ENCODE peak calls at places on chromosome 5, in five cellular contexts. L, A, B, O and V are unnamed samples.
A peak's percentile ranks its signal among the peaks of the same experiment; 100 is the strongest.

GRCh38 chr5:133457439-133457838 is 154.9 kb downstream of the FSTL4 start:
- DNase-seq in L (no peak), A (peak; percentile 3), B (no peak), O (no peak), V (no peak)

GRCh38 chr5:83006683-83007283 is 70.4 kb downstream of the TMEM167A start:
- DNase-seq in L (no peak), A (no peak), B (no peak), O (no peak), V (no peak)

GRCh38 chr5:34526682-34527305 is 129.3 kb upstream of the RAI14 start:
- DNase-seq in L (no peak), A (no peak), B (no peak), O (no peak), V (peak; percentile 31)

GRCh38 chr5:56053363-56053762 is 58.6 kb upstream of the IL6ST start:
- DNase-seq in L (no peak), A (no peak), B (no peak), O (no peak), V (no peak)

GRCh38 chr5:126054593-126055347 is 368.4 kb upstream of the GRAMD2B start:
- DNase-seq in L (no peak), A (no peak), B (no peak), O (no peak), V (no peak)

GRCh38 chr5:38450627-38451371 is 105.6 kb downstream of the LIFR start:
- DNase-seq in L (no peak), A (peak; percentile 80), B (no peak), O (no peak), V (peak; percentile 78)

GRCh38 chr5:115384587-115385375 is 88.3 kb upstream of the CCDC112 start:
- DNase-seq in L (no peak), A (no peak), B (no peak), O (no peak), V (no peak)

GRCh38 chr5:146947181-146947941 is 68.8 kb upstream of the PPP2R2B start:
- DNase-seq in L (no peak), A (peak; percentile 38), B (peak; percentile 27), O (no peak), V (no peak)

GRCh38 chr5:33343661-33344327 is 97.0 kb upstream of the TARS1 start:
- DNase-seq in L (no peak), A (peak; percentile 91), B (peak; percentile 3), O (no peak), V (peak; percentile 91)

GRCh38 chr5:15501057-15501791 is 1.2 kb downstream of the FBXL7 start:
- DNase-seq in L (no peak), A (peak; percentile 72), B (peak; percentile 41), O (peak; percentile 51), V (peak; percentile 85)

GRCh38 chr5:138287252-138287651 is 12.8 kb upstream of the GFRA3 start:
- DNase-seq in L (no peak), A (no peak), B (no peak), O (no peak), V (no peak)

GRCh38 chr5:149474198-149474597 is 77.0 kb downstream of the CSNK1A1 start:
- DNase-seq in L (peak; percentile 66), A (peak; percentile 40), B (no peak), O (no peak), V (no peak)

GRCh38 chr5:88952344-88952743 is 69.4 kb upstream of the MEF2C start:
- DNase-seq in L (no peak), A (peak; percentile 30), B (no peak), O (no peak), V (no peak)

GRCh38 chr5:168227973-168228615 is 63.4 kb upstream of the WWC1 start:
- DNase-seq in L (no peak), A (peak; percentile 38), B (no peak), O (no peak), V (peak; percentile 61)

GRCh38 chr5:150645070-150645700 is 4.7 kb downstream of the SYNPO start:
- DNase-seq in L (no peak), A (peak; percentile 93), B (no peak), O (peak; percentile 82), V (peak; percentile 96)

GRCh38 chr5:178078197-178078995 is 34.9 kb upstream of the N4BP3 start:
- DNase-seq in L (no peak), A (peak; percentile 87), B (no peak), O (no peak), V (peak; percentile 92)

DNA sequence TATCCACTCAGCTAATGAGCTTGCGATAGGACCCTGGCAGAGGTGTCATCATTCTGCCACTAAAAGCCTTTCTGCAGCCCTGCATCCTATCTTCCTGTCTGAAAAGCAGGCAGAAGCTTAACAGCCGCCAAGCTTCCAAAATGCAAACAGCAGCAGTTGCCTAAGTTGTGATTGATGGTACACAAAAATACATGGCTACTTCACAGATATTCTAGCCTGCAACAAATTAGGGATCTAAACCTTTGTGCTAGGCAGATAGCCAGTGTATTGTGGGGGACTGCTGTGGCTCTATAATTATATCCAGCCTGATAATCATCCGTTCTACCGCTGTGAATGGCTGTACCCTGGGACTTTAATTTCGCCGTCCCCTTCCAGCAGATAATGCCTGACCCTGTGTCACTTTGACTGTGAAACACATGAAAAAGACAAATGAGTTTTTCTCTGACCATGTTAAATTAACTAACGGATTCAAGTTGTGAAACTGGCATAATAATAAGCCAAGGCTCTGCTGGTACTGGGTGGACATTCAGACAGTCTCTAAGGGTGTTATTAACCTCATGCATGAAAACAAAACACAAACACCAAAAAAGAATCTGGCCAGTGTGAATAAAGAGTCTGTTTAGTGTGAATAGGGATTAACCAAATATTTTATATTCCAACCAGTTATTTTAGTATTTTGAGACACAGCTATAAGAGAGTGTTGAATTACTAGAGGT is 45.9 kb downstream of the SEMA6A start:
- DNase-seq in L (no peak), A (no peak), B (no peak), O (no peak), V (no peak)
- H3K4me3 ChIP-seq in L (no peak overlapping the region), A (no peak overlapping the region), B (no peak overlapping the region), O (no peak overlapping the region), V (no peak overlapping the region)

GRCh38 chr5:140106805-140107311 is 7.1 kb upstream of the PURA start:
- DNase-seq in L (no peak), A (no peak), B (no peak), O (no peak), V (no peak)

GRCh38 chr5:140109050-140109817 is 4.7 kb upstream of the PURA start:
- DNase-seq in L (no peak), A (peak; percentile 62), B (no peak), O (no peak), V (peak; percentile 50)

GRCh38 chr5:140106101-140106500 is 7.8 kb upstream of the PURA start:
- DNase-seq in L (no peak), A (no peak), B (no peak), O (no peak), V (no peak)

GRCh38 chr5:140108093-140109049 is 5.5 kb upstream of the PURA start:
- DNase-seq in L (peak; percentile 75), A (no peak), B (no peak), O (peak; percentile 21), V (no peak)

DNA sequence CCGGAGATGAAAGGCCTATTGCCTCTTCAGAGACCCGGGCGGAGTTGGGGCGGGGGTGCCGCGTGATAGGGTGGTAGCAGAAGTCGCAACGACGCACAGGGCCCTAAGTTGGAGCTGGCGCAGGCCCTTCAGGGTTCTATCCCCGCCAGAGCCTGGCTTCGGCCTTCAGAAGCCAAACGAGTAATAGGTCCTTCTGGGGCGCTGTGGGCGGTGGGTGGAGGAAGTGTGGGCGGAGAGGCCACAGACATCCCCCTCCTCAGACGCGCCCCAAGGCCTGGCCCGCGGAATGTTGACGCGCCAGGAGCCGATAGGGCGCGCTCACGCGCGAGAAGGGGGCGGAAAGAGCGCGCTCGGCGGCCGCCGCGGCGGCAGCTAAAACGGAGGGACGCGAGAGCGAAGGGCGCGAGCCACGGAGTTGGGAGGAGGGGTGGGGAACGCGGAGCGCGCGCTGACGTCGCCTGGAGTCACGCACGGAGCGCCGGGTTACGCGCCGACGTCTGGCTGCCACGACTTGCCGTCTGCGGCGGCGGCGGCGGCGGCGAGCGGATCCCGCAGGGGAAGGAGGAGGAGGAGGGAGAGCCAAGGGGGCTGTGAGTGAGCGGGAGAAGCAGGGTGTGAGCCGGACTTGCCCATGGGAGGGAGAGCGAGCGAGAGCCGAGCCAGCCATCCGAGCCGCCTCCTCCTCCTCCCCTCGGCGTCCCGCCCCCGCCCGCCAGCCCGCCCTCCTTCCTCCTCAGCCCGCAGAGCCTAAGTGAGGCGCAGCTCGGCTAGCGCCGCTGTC is 6.4 kb upstream of the PURA start:
- DNase-seq in L (peak; percentile 98), A (peak; percentile 92), B (peak; percentile 95), O (peak; percentile 92), V (peak; percentile 93)
- TF ChIP-seq CTCF in L (peak; percentile 22), A (no peak), B (peak; percentile 12), O (peak; percentile 40), V (no peak)

GRCh38 chr5:57754616-57755015 is 272.0 kb upstream of the ACTBL2 start:
- DNase-seq in L (no peak), A (peak; percentile 79), B (no peak), O (no peak), V (peak; percentile 47)

GRCh38 chr5:57751710-57752109 is 269.1 kb upstream of the ACTBL2 start:
- DNase-seq in L (no peak), A (no peak), B (no peak), O (no peak), V (peak; percentile 38)

GRCh38 chr5:57750282-57750681 is 267.7 kb upstream of the ACTBL2 start:
- DNase-seq in L (peak; percentile 75), A (no peak), B (no peak), O (no peak), V (no peak)

GRCh38 chr5:57750891-57751290 is 268.3 kb upstream of the ACTBL2 start:
- DNase-seq in L (peak; percentile 56), A (no peak), B (no peak), O (no peak), V (no peak)

DNA sequence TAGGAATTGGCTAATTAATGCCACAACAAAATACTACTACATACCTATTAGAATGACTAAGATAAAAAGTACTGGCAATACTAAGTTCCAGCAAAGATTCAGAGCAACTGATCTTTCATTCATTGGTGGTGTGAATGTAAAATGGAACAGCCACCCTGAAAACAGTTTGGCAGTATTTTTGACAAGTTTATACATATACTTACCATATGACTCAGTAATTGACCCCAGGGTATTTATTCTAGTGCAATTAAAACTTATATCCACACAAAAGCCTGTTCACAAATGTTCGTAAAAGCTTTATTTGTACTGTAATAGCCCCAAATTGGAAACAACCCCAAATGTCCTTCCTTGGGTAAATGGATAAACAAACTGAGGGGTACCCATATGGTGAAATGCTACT is 270.8 kb upstream of the ACTBL2 start:
- DNase-seq in L (no peak), A (no peak), B (no peak), O (no peak), V (no peak)
- H3K4me3 ChIP-seq in L (no peak overlapping the region), A (no peak overlapping the region), B (no peak overlapping the region), O (no peak overlapping the region), V (no peak overlapping the region)

GRCh38 chr5:6522983-6523382 is 74.3 kb downstream of the UBE2QL1 start:
- DNase-seq in L (no peak), A (no peak), B (no peak), O (no peak), V (no peak)

GRCh38 chr5:6527749-6528455 is 79.2 kb downstream of the UBE2QL1 start:
- DNase-seq in L (no peak), A (no peak), B (no peak), O (no peak), V (no peak)

GRCh38 chr5:6522337-6522736 is 73.7 kb downstream of the UBE2QL1 start:
- DNase-seq in L (no peak), A (no peak), B (no peak), O (no peak), V (no peak)

GRCh38 chr5:6525422-6525821 is 76.8 kb downstream of the UBE2QL1 start:
- DNase-seq in L (no peak), A (no peak), B (no peak), O (no peak), V (no peak)

DNA sequence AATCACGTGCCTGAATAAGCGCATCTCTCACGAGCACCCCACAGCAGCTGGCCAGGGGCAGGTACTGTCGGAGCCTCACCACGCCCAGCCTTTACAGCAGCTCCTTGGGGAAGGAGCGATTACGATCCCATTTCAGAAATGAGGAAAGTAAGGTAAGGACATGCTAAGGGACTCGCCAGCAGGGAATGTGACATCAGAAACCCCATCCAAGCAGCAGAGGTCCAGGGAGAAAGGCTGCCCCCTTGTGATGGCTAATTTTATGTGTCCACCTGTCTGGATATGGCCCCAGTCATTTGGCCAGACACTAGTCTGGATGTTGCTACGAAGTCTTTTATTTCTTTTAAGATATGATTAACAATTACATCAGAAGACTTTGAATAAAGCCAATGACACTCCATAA is 77.3 kb downstream of the UBE2QL1 start:
- DNase-seq in L (no peak), A (peak; percentile 32), B (peak; percentile 38), O (no peak), V (peak; percentile 9)
- TF ChIP-seq CTCF in L (no peak), A (peak; percentile 48), B (peak; percentile 37), O (no peak), V (peak; percentile 44)